ENCODE peak calls at places on chromosomes 12 and 14, in six cellular contexts. One of them, this sample, is unnamed.

GRCh38 chr12:132161796-132162507 is 17.7 kb downstream of the NOC4L start:
- DNase-seq in A549: no peak
- DNase-seq in fibroblast of pulmonary artery: no peak
- DNase-seq in testis: no peak
- DNase-seq in heart right ventricle: peak; percentile 13
- DNase-seq in MM.1S: no peak
- DNase-seq in this sample: no peak

GRCh38 chr12:75116611-75117010 is 93.0 kb downstream of the KCNC2 start:
- DNase-seq in heart right ventricle: no peak
- DNase-seq in MM.1S: no peak
- DNase-seq in fibroblast of pulmonary artery: no peak
- DNase-seq in testis: no peak
- DNase-seq in A549: no peak
- DNase-seq in this sample: no peak

GRCh38 chr12:83114042-83114441 is 427.3 kb downstream of the TMTC2 start:
- DNase-seq in heart right ventricle: no peak
- DNase-seq in testis: no peak
- DNase-seq in fibroblast of pulmonary artery: no peak
- DNase-seq in A549: no peak
- DNase-seq in MM.1S: no peak
- DNase-seq in this sample: no peak

GRCh38 chr12:14774944-14775651 is 28.2 kb downstream of the WBP11 start:
- DNase-seq in testis: peak; percentile 54
- DNase-seq in fibroblast of pulmonary artery: peak; percentile 74
- DNase-seq in A549: peak; percentile 36
- DNase-seq in MM.1S: no peak
- DNase-seq in heart right ventricle: peak; percentile 40
- DNase-seq in this sample: peak; percentile 65

GRCh38 chr12:15928870-15929571 is 17.9 kb downstream of the DERA start:
- DNase-seq in fibroblast of pulmonary artery: no peak
- DNase-seq in heart right ventricle: peak; percentile 23
- DNase-seq in testis: peak; percentile 26
- DNase-seq in A549: no peak
- DNase-seq in MM.1S: no peak
- DNase-seq in this sample: no peak

GRCh38 chr14:96038558-96038919 is 623 bp upstream of the C14orf132 start:
- DNase-seq in heart right ventricle: no peak
- DNase-seq in A549: no peak
- DNase-seq in testis: no peak
- DNase-seq in MM.1S: no peak
- DNase-seq in fibroblast of pulmonary artery: no peak
- DNase-seq in this sample: no peak

GRCh38 chr14:106530031-106530422 is 1003.6 kb downstream of the TMEM121 start:
- DNase-seq in A549: no peak
- DNase-seq in heart right ventricle: no peak
- DNase-seq in fibroblast of pulmonary artery: no peak
- DNase-seq in testis: no peak
- DNase-seq in MM.1S: no peak
- DNase-seq in this sample: no peak

GRCh38 chr14:75259510-75259855 is 19.1 kb upstream of the FOS start:
- DNase-seq in heart right ventricle: no peak
- DNase-seq in MM.1S: no peak
- DNase-seq in A549: no peak
- DNase-seq in testis: peak; percentile 51
- DNase-seq in fibroblast of pulmonary artery: no peak
- DNase-seq in this sample: peak; percentile 89

GRCh38 chr14:42884100-42884499 is 1277.4 kb downstream of the LRFN5 start:
- DNase-seq in MM.1S: no peak
- DNase-seq in testis: no peak
- DNase-seq in heart right ventricle: no peak
- DNase-seq in A549: peak; percentile 54
- DNase-seq in fibroblast of pulmonary artery: peak; percentile 91
- DNase-seq in this sample: peak; percentile 77

GRCh38 chr12:39764944-39765560 is 145.4 kb upstream of the ABCD2 start:
- DNase-seq in heart right ventricle: no peak
- DNase-seq in A549: peak; percentile 55
- DNase-seq in testis: no peak
- DNase-seq in fibroblast of pulmonary artery: peak; percentile 75
- DNase-seq in MM.1S: peak; percentile 57
- DNase-seq in this sample: peak; percentile 77

GRCh38 chr14:71250347-71250746 is 343.1 kb downstream of the PCNX1 start:
- DNase-seq in heart right ventricle: no peak
- DNase-seq in MM.1S: no peak
- DNase-seq in fibroblast of pulmonary artery: no peak
- DNase-seq in testis: no peak
- DNase-seq in A549: no peak
- DNase-seq in this sample: no peak

GRCh38 chr14:23404331-23404900 is 3.7 kb downstream of the MYH6 start:
- DNase-seq in fibroblast of pulmonary artery: no peak
- DNase-seq in MM.1S: no peak
- DNase-seq in heart right ventricle: no peak
- DNase-seq in testis: no peak
- DNase-seq in A549: no peak
- DNase-seq in this sample: no peak

GRCh38 chr14:89429206-89430091 is 12.4 kb upstream of the FOXN3 start:
- DNase-seq in fibroblast of pulmonary artery: no peak
- DNase-seq in testis: no peak
- DNase-seq in MM.1S: no peak
- DNase-seq in A549: no peak
- DNase-seq in heart right ventricle: no peak
- DNase-seq in this sample: no peak

GRCh38 chr12:2243275-2243674 is 190.5 kb downstream of the CACNA1C start:
- DNase-seq in A549: no peak
- DNase-seq in testis: no peak
- DNase-seq in heart right ventricle: no peak
- DNase-seq in MM.1S: no peak
- DNase-seq in fibroblast of pulmonary artery: no peak
- DNase-seq in this sample: no peak

GRCh38 chr14:65348137-65348536 is 64.4 kb upstream of the FUT8 start:
- DNase-seq in testis: no peak
- DNase-seq in A549: no peak
- DNase-seq in MM.1S: no peak
- DNase-seq in fibroblast of pulmonary artery: no peak
- DNase-seq in heart right ventricle: no peak
- DNase-seq in this sample: no peak

GRCh38 chr12:21971344-21971743 is 30.1 kb upstream of the ABCC9 start:
- DNase-seq in heart right ventricle: no peak
- DNase-seq in A549: no peak
- DNase-seq in fibroblast of pulmonary artery: no peak
- DNase-seq in MM.1S: no peak
- DNase-seq in testis: no peak
- DNase-seq in this sample: no peak

GRCh38 chr14:51004801-51005526 is 60.7 kb upstream of the PYGL start:
- DNase-seq in heart right ventricle: no peak
- DNase-seq in A549: peak; percentile 93
- DNase-seq in MM.1S: no peak
- DNase-seq in fibroblast of pulmonary artery: peak; percentile 58
- DNase-seq in testis: no peak
- DNase-seq in this sample: peak; percentile 38

GRCh38 chr14:84760506-84760905 is 769.4 kb upstream of the FLRT2 start:
- DNase-seq in MM.1S: no peak
- DNase-seq in fibroblast of pulmonary artery: no peak
- DNase-seq in A549: no peak
- DNase-seq in testis: no peak
- DNase-seq in heart right ventricle: no peak
- DNase-seq in this sample: no peak

DNA sequence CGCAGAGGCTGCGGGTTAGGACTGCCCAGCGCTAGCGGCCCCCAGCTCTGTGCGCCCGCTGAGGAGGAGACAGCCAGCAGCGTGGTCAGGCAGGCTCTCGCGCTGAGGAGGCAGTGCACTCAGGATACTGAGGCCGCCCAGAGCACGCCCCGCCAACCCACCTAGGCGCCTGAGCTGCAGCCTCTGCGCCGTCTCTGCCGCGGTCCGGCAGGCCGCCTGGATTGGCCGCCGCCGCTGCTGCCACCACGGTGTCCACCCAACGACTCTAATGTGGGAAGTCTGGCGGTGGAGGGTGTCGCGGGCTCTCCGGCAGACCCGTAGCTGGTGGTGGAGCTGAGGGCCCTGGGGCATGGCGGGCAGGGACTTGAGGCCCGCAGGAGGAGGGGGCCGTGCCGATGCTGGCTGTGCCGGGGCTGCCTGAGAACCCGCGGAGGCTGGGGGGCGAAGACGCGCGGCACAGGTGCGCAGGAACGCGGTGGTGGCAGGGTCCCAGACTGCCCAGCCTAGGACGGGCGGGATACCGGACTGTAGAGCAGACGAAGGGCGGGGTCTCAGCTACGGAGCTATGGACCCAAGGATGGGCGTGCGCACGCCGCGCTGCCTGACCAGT is 69.9 kb downstream of the ASCL4 start:
- DNase-seq in fibroblast of pulmonary artery: peak; percentile 1
- DNase-seq in testis: no peak
- DNase-seq in MM.1S: no peak
- DNase-seq in heart right ventricle: no peak
- DNase-seq in A549: no peak
- DNase-seq in this sample: no peak
- H3K4me3 ChIP-seq in fibroblast of pulmonary artery: no peak overlapping the region
- H3K4me3 ChIP-seq in testis: no peak overlapping the region
- H3K4me3 ChIP-seq in MM.1S: no peak overlapping the region
- H3K4me3 ChIP-seq in heart right ventricle: peak overlapping the region; percentile 36
- H3K4me3 ChIP-seq in A549: no peak overlapping the region
- H3K4me3 ChIP-seq in this sample: no peak overlapping the region

DNA sequence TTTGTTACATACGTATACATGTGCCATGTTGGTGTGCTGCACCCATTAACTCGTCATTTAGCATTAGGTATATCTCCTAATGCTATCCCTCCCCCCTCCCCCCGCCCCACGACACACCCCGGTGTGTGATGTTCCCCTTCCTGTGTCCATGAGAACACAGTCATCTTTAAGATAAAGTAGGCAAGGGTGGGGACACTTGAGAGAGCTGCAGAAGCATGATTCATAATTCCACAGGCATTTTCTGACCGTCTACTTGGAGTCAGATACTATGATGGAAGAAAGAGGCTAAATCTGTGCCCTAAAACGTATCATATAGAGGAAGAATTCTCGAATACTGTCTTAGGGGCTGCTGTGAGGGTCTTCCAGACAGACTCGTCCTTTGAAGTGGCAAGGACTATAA is 145.9 kb upstream of the VASH1 start:
- DNase-seq in MM.1S: no peak
- DNase-seq in A549: no peak
- DNase-seq in fibroblast of pulmonary artery: no peak
- DNase-seq in heart right ventricle: no peak
- DNase-seq in testis: no peak
- DNase-seq in this sample: no peak
- TF ChIP-seq CTCF in MM.1S: no peak
- TF ChIP-seq CTCF in A549: no peak
- TF ChIP-seq CTCF in fibroblast of pulmonary artery: no peak
- TF ChIP-seq CTCF in heart right ventricle: no peak
- TF ChIP-seq CTCF in testis: no peak
- TF ChIP-seq CTCF in this sample: no peak

DNA sequence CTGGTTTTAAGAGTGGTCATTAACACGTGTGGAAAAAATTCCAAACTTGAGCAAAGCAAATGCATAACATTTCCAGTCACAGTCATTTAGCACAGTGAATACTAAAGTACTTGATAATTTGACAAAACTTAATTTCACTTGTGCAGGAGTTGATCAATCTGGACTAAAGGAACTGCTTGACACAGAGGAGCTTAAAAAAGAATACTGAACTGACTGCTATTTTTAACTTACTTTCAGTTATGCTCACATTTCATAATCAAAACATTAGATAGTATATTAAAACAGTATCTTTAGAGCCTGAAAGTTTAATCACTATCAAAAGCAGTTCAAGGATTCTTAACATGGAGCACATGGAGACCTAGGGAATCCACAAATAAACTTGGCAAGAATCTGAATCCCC is 7.4 kb downstream of the UBE2N start:
- DNase-seq in testis: no peak
- DNase-seq in heart right ventricle: no peak
- DNase-seq in A549: no peak
- DNase-seq in fibroblast of pulmonary artery: no peak
- DNase-seq in MM.1S: peak; percentile 34
- DNase-seq in this sample: no peak
- H3K4me3 ChIP-seq in testis: no peak overlapping the region
- H3K4me3 ChIP-seq in heart right ventricle: peak overlapping the region; percentile 18
- H3K4me3 ChIP-seq in A549: no peak overlapping the region
- H3K4me3 ChIP-seq in fibroblast of pulmonary artery: no peak overlapping the region
- H3K4me3 ChIP-seq in MM.1S: peak overlapping the region; percentile 39
- H3K4me3 ChIP-seq in this sample: no peak overlapping the region

DNA sequence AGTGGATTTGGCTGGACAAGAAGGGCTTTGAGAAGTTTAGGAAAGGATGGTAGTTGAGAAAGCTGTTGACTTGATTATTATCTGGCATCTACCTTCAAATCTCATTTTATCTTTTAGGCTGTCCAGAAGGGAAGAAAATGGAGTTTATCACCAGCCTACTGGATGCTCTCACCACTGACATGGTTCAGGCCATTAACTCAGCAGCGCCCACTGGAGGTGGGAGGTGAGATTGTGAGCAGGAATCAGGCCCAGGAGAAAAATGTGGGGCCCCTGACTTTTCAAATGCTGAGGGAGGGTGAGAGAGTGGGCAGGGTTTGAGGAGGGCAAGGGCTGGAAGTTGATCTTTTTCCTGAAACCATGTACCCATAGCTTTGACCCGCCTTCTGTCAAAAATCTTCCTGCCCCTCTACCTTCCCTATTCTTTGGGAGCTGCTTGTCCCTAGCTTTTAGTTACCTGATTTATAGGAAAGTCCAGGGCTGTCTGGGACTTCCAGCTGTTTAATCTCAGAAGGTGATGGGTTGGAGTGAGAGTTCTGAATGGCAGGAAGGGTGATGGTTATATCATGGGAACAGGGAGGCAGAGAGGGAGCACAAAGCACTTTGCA is 134.2 kb downstream of the SMOC1 start:
- DNase-seq in heart right ventricle: no peak
- DNase-seq in fibroblast of pulmonary artery: peak; percentile 23
- DNase-seq in testis: peak; percentile 57
- DNase-seq in MM.1S: peak; percentile 36
- DNase-seq in A549: peak; percentile 41
- DNase-seq in this sample: peak; percentile 66
- TF ChIP-seq CTCF in heart right ventricle: peak; percentile 40
- TF ChIP-seq CTCF in fibroblast of pulmonary artery: peak; percentile 77
- TF ChIP-seq CTCF in testis: peak; percentile 45
- TF ChIP-seq CTCF in MM.1S: peak; percentile 62
- TF ChIP-seq CTCF in A549: peak; percentile 45
- TF ChIP-seq CTCF in this sample: peak; percentile 98

DNA sequence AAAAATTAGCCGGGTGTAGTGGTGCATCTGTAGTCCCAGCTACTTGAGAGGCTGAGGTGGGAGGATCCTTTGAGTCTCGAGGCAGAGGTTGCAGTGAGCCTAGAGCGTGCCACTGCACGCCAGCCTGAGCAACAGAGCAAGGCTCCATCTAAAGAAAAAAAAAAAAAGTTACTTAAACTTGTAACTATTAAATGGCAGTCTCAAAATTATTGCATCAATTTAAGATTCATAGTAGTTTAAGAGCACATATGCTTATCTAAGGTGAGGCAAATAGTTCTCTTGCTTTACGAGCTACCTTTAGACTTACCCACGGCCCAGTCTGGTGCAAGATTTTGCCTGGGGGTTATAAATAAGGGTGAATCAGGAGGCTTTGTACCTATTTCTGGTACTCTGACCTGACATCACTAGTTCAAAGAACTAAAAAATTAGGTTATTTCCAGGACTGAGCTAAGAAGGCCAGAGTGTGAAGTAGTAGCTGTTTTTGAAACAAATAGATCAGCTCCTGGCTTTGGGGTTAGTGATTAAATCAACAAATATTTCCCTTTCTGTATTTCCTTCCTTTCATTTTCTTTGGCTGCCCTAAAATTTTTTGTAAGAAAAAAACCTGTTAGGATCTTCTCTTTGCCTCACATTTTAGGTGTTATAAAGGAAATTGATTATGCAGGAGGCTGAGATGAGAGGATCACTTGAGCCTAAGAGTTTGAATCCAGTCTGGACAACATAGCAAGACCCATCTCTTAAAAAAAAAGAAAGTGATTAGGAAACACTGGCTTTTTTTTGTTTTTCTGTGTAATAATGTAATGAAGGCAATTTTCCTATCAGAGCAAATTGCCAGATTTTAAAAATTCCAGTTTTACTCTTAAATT is 3.6 kb downstream of the MGAT2 start:
- DNase-seq in fibroblast of pulmonary artery: no peak
- DNase-seq in A549: no peak
- DNase-seq in MM.1S: peak; percentile 57
- DNase-seq in testis: no peak
- DNase-seq in heart right ventricle: no peak
- DNase-seq in this sample: no peak
- H3K4me3 ChIP-seq in fibroblast of pulmonary artery: no peak overlapping the region
- H3K4me3 ChIP-seq in A549: no peak overlapping the region
- H3K4me3 ChIP-seq in MM.1S: no peak overlapping the region
- H3K4me3 ChIP-seq in testis: no peak overlapping the region
- H3K4me3 ChIP-seq in heart right ventricle: no peak overlapping the region
- H3K4me3 ChIP-seq in this sample: no peak overlapping the region

This sample was measured in choroid plexus epithelial cell.